ENCODE peak calls at places on chromosomes 1 and 21, in nine cellular contexts. V is hippocampal formation; D is GM03348; A is DMS 273 treated with DMSO at 0.1 percent for 48 hours; G is HAP-1; Q is astrocyte of the spinal cord; N is hypothalamus; C is iPS-NIHi11; K is activated CD4-positive, alpha-beta T cell treated with anti-CD3 and anti-CD28 coated beads, Interleukin-2, amount 10 ng/mL, durations not matched to agents 7 days and 5 days. P is an unnamed sample.
A peak's percentile ranks its signal among the peaks of the same experiment; 100 is the strongest.

GRCh38 chr1:159857889-159858288 is 4.6 kb downstream of the VSIG8 start:
- DNase-seq in N (no peak), A (no peak), D (no peak), V (no peak), K (no peak), C (no peak), Q (no peak), G (no peak), P (no peak)

GRCh38 chr21:41152149-41152548 is 15.8 kb upstream of the BACE2 start:
- DNase-seq in D (no peak), V (no peak), G (no peak), N (no peak), K (no peak), A (no peak), Q (no peak), C (no peak), P (no peak)

GRCh38 chr1:42146916-42147320 is 6.3 kb upstream of the GUCA2B start:
- DNase-seq in C (peak; percentile 89), V (peak; percentile 15), Q (peak; percentile 43), N (no peak), A (no peak), K (peak; percentile 78), D (peak; percentile 81), G (peak; percentile 30), P (peak; percentile 72)

GRCh38 chr1:1891349-1892078 is 627 bp upstream of the GNB1 start:
- DNase-seq in A (no peak), Q (peak; percentile 41), D (peak; percentile 93), C (peak; percentile 89), G (peak; percentile 32), N (peak; percentile 53), V (no peak), K (peak; percentile 46), P (peak; percentile 79)

GRCh38 chr1:156852414-156852874 is 6.5 kb downstream of the INSRR start:
- DNase-seq in V (no peak), D (peak; percentile 45), C (no peak), N (peak; percentile 15), G (no peak), Q (peak; percentile 32), A (peak; percentile 99), K (no peak), P (no peak)

GRCh38 chr1:184242507-184242943 is 144.3 kb upstream of the C1orf21 start:
- DNase-seq in C (no peak), G (no peak), N (no peak), D (peak; percentile 38), V (no peak), K (no peak), Q (peak; percentile 61), A (no peak), P (peak; percentile 17)

GRCh38 chr1:116911166-116911553 is 1.4 kb downstream of the PTGFRN start:
- DNase-seq in N (no peak), Q (no peak), A (no peak), G (no peak), D (no peak), V (no peak), K (no peak), C (no peak), P (peak; percentile 39)

GRCh38 chr1:50981741-50982140 is 11.7 kb downstream of the CDKN2C start:
- DNase-seq in Q (no peak), G (peak; percentile 34), A (peak; percentile 81), V (no peak), C (no peak), N (no peak), D (no peak), K (no peak), P (no peak)

GRCh38 chr1:118815909-118816308 is 172.2 kb downstream of the TBX15 start:
- DNase-seq in A (no peak), D (no peak), G (no peak), N (no peak), K (no peak), V (no peak), C (no peak), Q (no peak), P (peak; percentile 23)

GRCh38 chr1:51330331-51331201 is at the start of gene TTC39A:
- DNase-seq in N (no peak), C (peak; percentile 74), A (no peak), K (no peak), G (no peak), Q (no peak), V (no peak), D (peak; percentile 57), P (no peak)

GRCh38 chr21:45439901-45440461 is 35.0 kb downstream of the COL18A1 start:
- DNase-seq in K (no peak), G (no peak), C (no peak), V (no peak), D (no peak), A (no peak), Q (no peak), N (no peak), P (no peak)

GRCh38 chr1:40394456-40395172 is 21.1 kb downstream of the SMAP2 start:
- DNase-seq in A (no peak), Q (peak; percentile 19), G (no peak), K (no peak), V (no peak), D (no peak), C (no peak), N (no peak), P (no peak)

GRCh38 chr21:41926068-41926806 is 27.6 kb downstream of the C2CD2 start:
- DNase-seq in C (peak; percentile 58), K (peak; percentile 60), Q (peak; percentile 73), G (no peak), N (no peak), A (no peak), D (peak; percentile 60), V (peak; percentile 51), P (peak; percentile 69)

GRCh38 chr21:42258150-42258884 is 39.4 kb downstream of the ABCG1 start:
- DNase-seq in Q (peak; percentile 16), N (peak; percentile 19), K (peak; percentile 84), G (peak; percentile 22), V (peak; percentile 52), A (peak; percentile 19), C (peak; percentile 93), D (peak; percentile 88), P (peak; percentile 62)

GRCh38 chr1:53771648-53772047 is 32.7 kb upstream of the GLIS1 start:
- DNase-seq in A (no peak), D (peak; percentile 58), V (no peak), G (no peak), K (no peak), Q (peak; percentile 63), N (no peak), C (no peak), P (no peak)

GRCh38 chr1:191757003-191757402 is 401.3 kb upstream of the RGS18 start:
- DNase-seq in V (no peak), C (no peak), G (no peak), D (no peak), K (no peak), Q (peak; percentile 67), N (no peak), A (no peak), P (peak; percentile 2)

GRCh38 chr1:33086384-33086850 is 5.5 kb downstream of the AZIN2 start:
- DNase-seq in Q (peak; percentile 79), V (peak; percentile 74), C (peak; percentile 73), N (peak; percentile 80), D (peak; percentile 72), K (peak; percentile 53), A (no peak), G (peak; percentile 51), P (peak; percentile 81)

GRCh38 chr1:21323091-21323490 is 32.8 kb upstream of the ECE1 start:
- DNase-seq in N (no peak), A (no peak), V (no peak), Q (peak; percentile 58), C (no peak), D (no peak), K (no peak), G (no peak), P (peak; percentile 80)

GRCh38 chr1:205369621-205370230 is 13.0 kb upstream of the KLHDC8A start:
- DNase-seq in A (no peak), G (no peak), N (no peak), C (no peak), K (no peak), Q (peak; percentile 35), D (no peak), V (peak; percentile 63), P (no peak)

GRCh38 chr1:183228650-183229220 is 42.7 kb downstream of the LAMC2 start:
- DNase-seq in D (no peak), C (no peak), A (no peak), Q (no peak), K (no peak), G (no peak), V (no peak), N (no peak), P (no peak)

GRCh38 chr21:41213081-41213480 is 45.1 kb downstream of the BACE2 start:
- DNase-seq in N (no peak), V (no peak), G (no peak), Q (no peak), D (no peak), C (no peak), A (no peak), K (no peak), P (no peak)

GRCh38 chr1:218394416-218394815 is 49.3 kb downstream of the TGFB2 start:
- DNase-seq in K (no peak), N (no peak), G (no peak), D (no peak), A (peak; percentile 51), C (no peak), V (no peak), Q (peak; percentile 68), P (peak; percentile 84)

GRCh38 chr1:227756172-227756959 is 21.1 kb downstream of the SNAP47 start:
- DNase-seq in C (no peak), Q (no peak), D (no peak), G (no peak), K (no peak), V (no peak), N (no peak), A (no peak), P (no peak)

GRCh38 chr1:54376085-54377039 is 29.8 kb downstream of the SSBP3 start:
- DNase-seq in C (no peak), N (no peak), A (no peak), V (no peak), K (peak; percentile 23), G (no peak), D (no peak), Q (no peak), P (no peak)

GRCh38 chr1:178374016-178374415 is 122.7 kb downstream of the CLEC20A start:
- DNase-seq in Q (no peak), V (no peak), N (no peak), C (no peak), A (no peak), G (no peak), D (peak; percentile 14), K (no peak), P (no peak)

GRCh38 chr1:203661572-203661971 is 34.9 kb downstream of the ATP2B4 start:
- DNase-seq in G (no peak), D (no peak), N (no peak), A (no peak), V (no peak), Q (no peak), C (no peak), K (no peak), P (peak; percentile 83)

GRCh38 chr1:226827458-226827857 is 43.0 kb upstream of the PSEN2 start:
- DNase-seq in N (no peak), V (no peak), A (no peak), C (peak; percentile 37), D (peak; percentile 69), G (no peak), K (peak; percentile 14), Q (peak; percentile 9), P (no peak)

GRCh38 chr1:226604846-226605572 is 56.4 kb downstream of the STUM start:
- DNase-seq in A (no peak), N (no peak), V (no peak), K (no peak), Q (no peak), G (no peak), D (peak; percentile 37), C (no peak), P (no peak)

GRCh38 chr1:209646558-209646957 is 5.7 kb downstream of the LAMB3 start:
- DNase-seq in Q (peak; percentile 58), C (no peak), K (no peak), A (no peak), G (no peak), V (no peak), N (no peak), D (no peak), P (peak; percentile 78)

GRCh38 chr1:37498872-37499617 is 15.5 kb downstream of the MEAF6 start:
- DNase-seq in N (no peak), Q (peak; percentile 69), K (no peak), A (no peak), C (no peak), V (no peak), G (no peak), D (peak; percentile 38), P (peak; percentile 42)

P was measured in Daoy.